ENCODE peak calls at places on chromosomes 3 and 15, in six cellular contexts. M is brain microvascular endothelial cell, H is pancreas, L is fibroblast of lung, U is ovary, A is GM12864. J is an unnamed sample.

GRCh38 chr3:70631716-70632307 is 319.4 kb upstream of the MDFIC2 start:
- DNase-seq in U (no peak), L (no peak), A (no peak), H (no peak), M (no peak), J (no peak)

GRCh38 chr3:194664857-194665256 is 7.1 kb downstream of the LSG1 start:
- DNase-seq in H (no peak), U (no peak), L (peak; percentile 29), M (peak; percentile 65), A (no peak), J (no peak)

GRCh38 chr3:76222115-76222652 is 436.8 kb upstream of the ZNF717 start:
- DNase-seq in M (no peak), L (no peak), A (no peak), U (no peak), H (no peak), J (no peak)

GRCh38 chr15:48391950-48392349 is 60.7 kb downstream of the DUT start:
- DNase-seq in U (no peak), L (no peak), H (no peak), M (no peak), A (no peak), J (no peak)

GRCh38 chr3:71785594-71786472 is 885 bp upstream of the PROK2 start:
- DNase-seq in A (no peak), M (no peak), H (no peak), L (no peak), U (no peak), J (no peak)

GRCh38 chr15:26804063-26804804 is 31.4 kb upstream of the GABRB3 start:
- DNase-seq in M (no peak), H (no peak), U (no peak), A (no peak), L (no peak), J (no peak)

GRCh38 chr3:99909714-99910508 is 92.2 kb downstream of the CMSS1 start:
- DNase-seq in A (no peak), U (no peak), H (no peak), M (peak; percentile 51), L (peak; percentile 93), J (no peak)

GRCh38 chr15:60799885-60800728 is 321.2 kb upstream of the ICE2 start:
- DNase-seq in H (no peak), L (peak; percentile 42), U (no peak), M (no peak), A (no peak), J (no peak)

GRCh38 chr3:3127432-3128010 is 781 bp downstream of the TRNT1 start:
- DNase-seq in U (no peak), H (no peak), M (no peak), L (peak; percentile 18), A (no peak), J (no peak)

GRCh38 chr15:51093865-51094605 is 671 bp downstream of the TNFAIP8L3 start:
- DNase-seq in M (no peak), U (peak; percentile 68), L (no peak), A (no peak), H (no peak), J (no peak)

GRCh38 chr15:37837276-37837675 is 97.2 kb upstream of the TMCO5A start:
- DNase-seq in A (no peak), H (no peak), U (no peak), M (peak; percentile 33), L (peak; percentile 79), J (no peak)

GRCh38 chr15:45121706-45122417 is 7.7 kb downstream of the DUOXA2 start:
- DNase-seq in A (no peak), M (peak; percentile 83), H (no peak), L (peak; percentile 93), U (no peak), J (no peak)

GRCh38 chr15:92807971-92808571 is 92.1 kb upstream of the CHD2 start:
- DNase-seq in M (no peak), A (no peak), L (no peak), U (peak; percentile 49), H (no peak), J (no peak)

GRCh38 chr3:183283886-183284285 is 30.8 kb downstream of the B3GNT5 start:
- DNase-seq in M (no peak), U (no peak), L (peak; percentile 44), H (no peak), A (no peak), J (no peak)

GRCh38 chr15:50107591-50108408 is 11.2 kb downstream of the ATP8B4 start:
- DNase-seq in A (peak; percentile 72), H (no peak), L (no peak), M (no peak), U (no peak), J (no peak)

GRCh38 chr3:169328471-169328870 is 335.0 kb downstream of the MECOM start:
- DNase-seq in U (no peak), H (no peak), A (no peak), L (no peak), M (no peak), J (no peak)
- H3K4me3 ChIP-seq in U (no peak overlapping the region), H (no peak overlapping the region), A (no peak overlapping the region), L (no peak overlapping the region), M (no peak overlapping the region), J (no peak overlapping the region)

GRCh38 chr3:123620338-123620737 is 35.5 kb upstream of the HACD2 start:
- DNase-seq in L (peak; percentile 63), U (peak; percentile 63), H (no peak), M (no peak), A (no peak), J (no peak)

GRCh38 chr3:123618076-123618703 is 33.3 kb upstream of the HACD2 start:
- DNase-seq in U (no peak), H (no peak), M (no peak), A (no peak), L (no peak), J (no peak)

GRCh38 chr3:123613543-123613942 is 28.7 kb upstream of the HACD2 start:
- DNase-seq in U (no peak), L (no peak), M (no peak), H (no peak), A (no peak), J (no peak)

GRCh38 chr3:123618768-123619484 is 34.1 kb upstream of the HACD2 start:
- DNase-seq in L (peak; percentile 74), A (no peak), U (peak; percentile 71), H (peak; percentile 37), M (no peak), J (peak; percentile 76)

DNA sequence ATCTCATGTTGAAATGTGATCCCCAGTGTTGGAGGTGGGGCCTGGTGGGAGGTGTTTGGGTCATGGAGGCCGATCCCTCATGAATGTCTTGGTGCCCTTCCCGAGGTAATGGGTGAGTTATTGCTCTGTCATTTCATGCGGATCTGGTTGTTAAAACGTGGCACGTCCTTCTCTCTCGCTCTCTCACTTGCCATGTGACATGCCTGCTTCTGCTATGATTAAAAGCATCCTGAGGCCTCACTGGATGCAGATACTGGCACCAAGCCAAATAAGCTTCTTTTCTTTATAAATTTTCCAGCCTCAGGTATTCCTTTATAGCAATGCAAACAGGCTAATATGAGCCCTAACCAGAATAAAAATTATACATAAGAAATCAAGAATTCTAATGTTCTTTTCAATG is 31.7 kb upstream of the HACD2 start:
- DNase-seq in U (no peak), A (no peak), H (no peak), M (no peak), L (no peak), J (no peak)
- H3K4me3 ChIP-seq in U (no peak overlapping the region), A (no peak overlapping the region), H (no peak overlapping the region), M (no peak overlapping the region), L (no peak overlapping the region), J (no peak overlapping the region)

DNA sequence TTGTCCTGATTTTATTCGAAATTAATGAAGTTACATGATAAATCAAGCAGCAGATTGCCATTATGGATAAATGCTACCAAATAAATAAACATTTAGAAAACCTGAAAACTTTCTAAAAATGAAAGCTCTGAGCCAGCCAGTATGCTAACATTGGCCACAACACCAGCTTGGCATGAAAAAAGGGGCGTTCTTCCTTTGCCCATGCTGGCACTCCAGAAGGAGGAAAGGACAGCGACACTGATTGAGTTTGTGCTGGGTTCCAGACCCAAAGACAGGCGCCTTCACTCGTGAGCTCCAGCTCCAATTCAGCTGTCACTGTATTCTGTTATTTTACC is 5.1 kb downstream of the STIMATE start:
- DNase-seq in L (no peak), A (no peak), H (no peak), U (no peak), M (no peak), J (no peak)
- H3K4me3 ChIP-seq in L (no peak overlapping the region), A (peak overlapping the region; percentile 30), H (no peak overlapping the region), U (no peak overlapping the region), M (no peak overlapping the region), J (no peak overlapping the region)

GRCh38 chr3:164377466-164377865 is 700.8 kb downstream of the SI start:
- DNase-seq in M (no peak), A (no peak), H (no peak), L (peak; percentile 0), U (no peak), J (no peak)
- H3K4me3 ChIP-seq in M (no peak overlapping the region), A (no peak overlapping the region), H (no peak overlapping the region), L (no peak overlapping the region), U (no peak overlapping the region), J (no peak overlapping the region)

GRCh38 chr15:65550681-65551098 is 20.4 kb downstream of the HACD3 start:
- DNase-seq in M (peak; percentile 49), L (peak; percentile 82), U (no peak), A (no peak), H (no peak), J (no peak)
- H3K4me3 ChIP-seq in M (no peak overlapping the region), L (peak overlapping the region; percentile 1), U (no peak overlapping the region), A (no peak overlapping the region), H (no peak overlapping the region), J (no peak overlapping the region)

DNA sequence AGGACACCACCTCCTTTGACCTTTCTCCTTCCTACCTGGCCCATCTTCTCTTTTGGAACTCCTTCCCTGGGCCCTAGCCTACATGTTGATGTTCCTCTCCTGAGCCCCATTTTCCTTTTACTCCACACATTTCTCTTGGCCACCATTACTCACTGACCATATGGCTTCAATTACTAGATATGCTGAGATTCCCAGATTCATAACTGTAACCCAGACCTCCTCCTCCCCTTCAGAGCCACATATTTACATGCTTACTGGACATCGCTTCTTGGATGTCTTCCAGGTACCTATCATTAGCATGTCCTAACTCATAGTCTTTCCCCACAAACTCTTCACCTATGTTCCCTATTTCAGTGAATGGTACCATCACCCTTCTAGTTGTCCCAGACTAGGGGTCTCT is 24.4 kb upstream of the TRIM59 start:
- DNase-seq in H (no peak), A (no peak), U (no peak), L (peak; percentile 95), M (peak; percentile 88), J (no peak)
- H3K4me3 ChIP-seq in H (no peak overlapping the region), A (no peak overlapping the region), U (no peak overlapping the region), L (no peak overlapping the region), M (no peak overlapping the region), J (no peak overlapping the region)

DNA sequence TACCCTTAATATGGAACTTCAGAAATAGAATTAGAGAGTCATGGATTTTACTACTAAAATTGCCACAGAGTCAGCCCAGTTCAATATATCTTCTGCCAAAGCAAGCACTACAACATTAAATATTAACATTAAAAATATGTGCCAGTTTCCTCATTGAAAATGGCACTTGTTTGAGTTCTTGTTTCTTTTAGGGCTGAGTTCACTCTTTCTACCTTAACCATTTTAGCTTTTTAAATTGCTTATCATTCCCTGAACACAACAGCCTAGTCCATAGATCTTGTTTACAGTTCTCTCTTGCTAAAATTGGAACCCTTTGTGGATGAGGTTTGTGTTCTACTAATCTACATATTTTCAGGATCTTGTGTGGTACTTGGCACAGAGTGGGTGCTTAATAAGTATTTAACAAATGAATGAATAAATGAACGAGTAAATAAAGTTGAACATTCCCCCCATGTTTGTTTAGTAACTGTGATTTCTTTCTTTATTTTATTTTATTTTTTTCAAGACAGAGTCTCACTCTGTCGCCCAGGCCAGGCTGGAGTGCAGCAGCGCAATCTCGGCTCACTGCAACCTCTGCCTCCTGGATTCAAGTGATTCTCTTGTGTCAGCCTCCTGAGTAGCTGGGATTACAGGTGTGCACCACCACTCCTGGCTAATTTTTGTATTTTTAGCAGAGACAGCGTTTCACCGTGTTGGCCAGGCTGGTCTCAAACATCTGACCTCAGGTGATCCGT is 46.0 kb upstream of the SLC7A14 start:
- DNase-seq in A (no peak), L (no peak), H (no peak), U (no peak), M (no peak), J (no peak)
- H3K4me3 ChIP-seq in A (no peak overlapping the region), L (no peak overlapping the region), H (no peak overlapping the region), U (no peak overlapping the region), M (no peak overlapping the region), J (no peak overlapping the region)

J was measured in lower leg skin.